ENCODE peak calls at places on chromosomes 16 and 17, in nine cellular contexts. A, B, E, D, O, S, K, C and P are unnamed samples. For H3K36me3, the result is how much of the 10 kb centered on the place peaks cover.

GRCh38 chr16:68412061-68412460 is 36.2 kb downstream of the SMPD3 start:
- DNase-seq in A (no peak), B (no peak), E (no peak), D (no peak), O (no peak), S (no peak), K (peak), C (no peak), P (no peak)

GRCh38 chr17:79905832-79906231 is 66.6 kb upstream of the CBX4 start:
- DNase-seq in A (peak), B (no peak), E (no peak), D (no peak), O (no peak), S (no peak), K (no peak), C (no peak), P (no peak)

GRCh38 chr16:57999366-57999970 is 1.0 kb downstream of the ZNF319 start:
- DNase-seq in A (no peak), B (no peak), E (peak), D (peak), O (peak), S (no peak), K (peak), C (no peak), P (no peak)

GRCh38 chr17:69326302-69327059 is 452 bp downstream of the ABCA5 start:
- DNase-seq in A (peak), B (no peak), E (no peak), D (no peak), O (peak), S (peak), K (no peak), C (no peak), P (no peak)

GRCh38 chr17:43784628-43785101 is 4.4 kb downstream of the CFAP97D1 start:
- DNase-seq in A (peak), B (no peak), E (no peak), D (no peak), O (no peak), S (no peak), K (no peak), C (no peak), P (no peak)

GRCh38 chr16:74522160-74522559 is 84.8 kb downstream of the GLG1 start:
- DNase-seq in A (no peak), B (no peak), E (no peak), D (no peak), O (no peak), S (no peak), K (no peak), C (no peak), P (no peak)

GRCh38 chr16:30567991-30568638 is 3.4 kb downstream of the ZNF688 start:
- DNase-seq in A (peak), B (no peak), E (peak), D (peak), O (no peak), S (no peak), K (no peak), C (no peak), P (no peak)

GRCh38 chr17:45964634-45965033 is 34.4 kb upstream of the STH start:
- DNase-seq in A (no peak), B (no peak), E (no peak), D (no peak), O (no peak), S (no peak), K (no peak), C (no peak), P (no peak)

GRCh38 chr17:57868007-57868774 is 18.3 kb upstream of the MRPS23 start:
- DNase-seq in A (peak), B (peak), E (no peak), D (peak), O (peak), S (peak), K (peak), C (no peak), P (no peak)

GRCh38 chr16:49542391-49542891 is 168.8 kb downstream of the C16orf78 start:
- DNase-seq in A (no peak), B (no peak), E (no peak), D (no peak), O (no peak), S (no peak), K (no peak), C (no peak), P (no peak)

DNA sequence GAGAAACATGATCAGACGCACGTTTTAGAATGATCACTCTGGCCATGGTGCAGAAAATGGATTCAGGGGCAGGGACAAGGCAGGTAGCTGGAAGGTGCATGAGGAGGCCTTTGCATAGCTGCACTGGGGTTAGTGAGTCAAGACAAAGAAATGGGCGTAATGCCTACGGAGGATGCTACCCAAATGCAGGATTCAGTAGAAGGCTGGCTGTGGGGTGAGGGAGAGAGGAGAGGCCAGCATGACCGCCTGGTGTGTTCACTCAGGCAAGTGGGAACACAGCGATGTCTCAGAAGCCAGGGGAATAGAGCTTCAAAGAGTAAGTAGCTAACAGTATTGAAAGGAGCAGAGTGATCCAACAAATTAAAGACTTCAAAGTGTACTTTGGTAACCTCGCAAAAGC is 31.2 kb downstream of the PMP22 start:
- DNase-seq in A (no peak), B (no peak), E (no peak), D (no peak), O (no peak), S (no peak), K (no peak), C (no peak), P (no peak)
- H3K36me3 ChIP-seq in A (under half), B (under half), E (under half), D (under half), O (under half), S (half or more), K (half or more), C (under half), P (half or more)

GRCh38 chr17:64509179-64509578 is 2.4 kb downstream of the CEP95 start:
- DNase-seq in A (no peak), B (no peak), E (no peak), D (no peak), O (no peak), S (no peak), K (no peak), C (no peak), P (no peak)
- H3K36me3 ChIP-seq in A (under half), B (under half), E (under half), D (under half), O (under half), S (under half), K (half or more), C (under half), P (half or more)

GRCh38 chr16:88552166-88552565 is 18.0 kb upstream of the ZC3H18 start:
- DNase-seq in A (no peak), B (no peak), E (no peak), D (no peak), O (no peak), S (no peak), K (no peak), C (no peak), P (no peak)
- H3K36me3 ChIP-seq in A (under half), B (under half), E (under half), D (under half), O (under half), S (under half), K (under half), C (under half), P (under half)

DNA sequence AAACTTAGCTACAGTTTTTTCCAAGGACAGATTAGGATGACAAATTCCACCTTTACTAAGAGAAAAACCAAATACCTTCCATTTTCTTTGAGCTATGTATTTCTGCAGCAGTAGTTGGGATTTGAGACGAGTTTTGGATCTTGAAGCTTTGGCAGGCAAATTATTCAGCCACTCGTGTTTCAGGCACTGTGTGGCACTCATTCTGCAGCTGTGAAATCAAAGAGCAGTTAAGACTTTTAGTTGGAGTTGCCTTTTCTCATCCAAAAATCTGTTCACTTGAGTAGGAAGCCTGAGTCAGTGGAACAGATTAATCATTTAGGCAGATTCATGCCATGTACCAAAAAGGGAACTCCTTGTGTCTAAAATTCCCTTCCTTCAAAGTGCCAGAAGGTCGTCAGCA is 20.0 kb downstream of the ORC6 start:
- DNase-seq in A (no peak), B (no peak), E (no peak), D (no peak), O (no peak), S (no peak), K (no peak), C (no peak), P (no peak)
- H3K36me3 ChIP-seq in A (under half), B (under half), E (under half), D (under half), O (under half), S (under half), K (under half), C (under half), P (under half)

GRCh38 chr17:75490953-75491649 is 24.2 kb downstream of the CASKIN2 start:
- DNase-seq in A (no peak), B (no peak), E (no peak), D (no peak), O (no peak), S (no peak), K (no peak), C (no peak), P (no peak)
- H3K36me3 ChIP-seq in A (under half), B (under half), E (under half), D (under half), O (under half), S (under half), K (half or more), C (under half), P (under half)

DNA sequence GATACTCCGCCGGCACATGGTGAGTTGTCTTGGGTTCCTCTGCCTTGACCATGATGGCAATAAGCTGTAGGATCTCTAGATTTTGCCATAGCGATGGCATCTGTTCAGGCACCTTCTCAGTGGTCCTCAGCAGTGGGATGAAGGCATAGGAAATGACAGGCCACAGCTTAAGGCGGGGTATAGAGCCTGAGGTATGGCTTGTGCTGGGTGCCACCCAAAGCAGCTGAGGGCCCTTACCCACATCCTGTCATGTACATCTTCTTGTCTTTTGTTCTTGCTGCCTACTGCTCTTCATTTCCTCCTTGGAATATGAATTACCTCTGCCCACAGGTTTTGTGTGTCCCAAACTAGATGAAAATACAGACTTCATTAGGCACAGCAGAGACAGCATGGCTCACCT is 29.5 kb downstream of the KAT7 start:
- DNase-seq in A (no peak), B (no peak), E (peak), D (peak), O (no peak), S (no peak), K (no peak), C (no peak), P (no peak)
- H3K36me3 ChIP-seq in A (half or more), B (under half), E (under half), D (under half), O (under half), S (under half), K (half or more), C (under half), P (half or more)

GRCh38 chr17:82080789-82081464 is 15.3 kb upstream of the DUS1L start:
- DNase-seq in A (no peak), B (no peak), E (no peak), D (no peak), O (no peak), S (no peak), K (no peak), C (no peak), P (no peak)
- H3K36me3 ChIP-seq in A (half or more), B (half or more), E (under half), D (under half), O (under half), S (half or more), K (half or more), C (half or more), P (half or more)

DNA sequence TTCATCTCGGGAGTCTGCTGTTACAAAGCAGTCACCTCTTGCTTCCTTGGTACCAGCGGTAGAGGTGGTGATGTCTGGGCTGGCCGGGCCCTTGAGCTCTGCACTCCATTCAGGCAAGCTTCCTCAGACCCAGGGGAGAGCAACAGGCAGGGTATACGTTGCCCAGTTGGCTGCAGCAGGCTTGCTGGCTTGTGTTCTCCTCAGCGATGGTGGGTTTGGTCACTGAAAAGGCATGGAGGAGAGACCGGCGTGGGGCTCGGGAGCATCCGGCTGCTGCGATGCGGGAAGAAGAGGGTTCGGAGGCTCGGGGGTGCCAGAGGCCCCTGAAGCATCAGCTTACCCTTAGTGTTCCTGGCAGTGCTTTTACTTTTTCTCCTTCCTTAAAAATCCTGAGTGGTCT is 25.8 kb downstream of the SAP30BP start:
- DNase-seq in A (no peak), B (no peak), E (no peak), D (no peak), O (no peak), S (no peak), K (no peak), C (no peak), P (no peak)
- H3K36me3 ChIP-seq in A (under half), B (under half), E (under half), D (under half), O (under half), S (under half), K (half or more), C (under half), P (under half)

GRCh38 chr17:41906465-41907184 is 12.1 kb downstream of the ACLY start:
- DNase-seq in A (no peak), B (no peak), E (no peak), D (no peak), O (no peak), S (no peak), K (no peak), C (no peak), P (no peak)

GRCh38 chr17:41910701-41911391 is 7.9 kb downstream of the ACLY start:
- DNase-seq in A (peak), B (no peak), E (no peak), D (no peak), O (no peak), S (no peak), K (no peak), C (no peak), P (no peak)

GRCh38 chr17:41907185-41907556 is 11.6 kb downstream of the ACLY start:
- DNase-seq in A (peak), B (no peak), E (no peak), D (no peak), O (no peak), S (no peak), K (no peak), C (no peak), P (no peak)

GRCh38 chr17:41907633-41908539 is 10.9 kb downstream of the ACLY start:
- DNase-seq in A (no peak), B (no peak), E (no peak), D (no peak), O (peak), S (no peak), K (no peak), C (no peak), P (no peak)

DNA sequence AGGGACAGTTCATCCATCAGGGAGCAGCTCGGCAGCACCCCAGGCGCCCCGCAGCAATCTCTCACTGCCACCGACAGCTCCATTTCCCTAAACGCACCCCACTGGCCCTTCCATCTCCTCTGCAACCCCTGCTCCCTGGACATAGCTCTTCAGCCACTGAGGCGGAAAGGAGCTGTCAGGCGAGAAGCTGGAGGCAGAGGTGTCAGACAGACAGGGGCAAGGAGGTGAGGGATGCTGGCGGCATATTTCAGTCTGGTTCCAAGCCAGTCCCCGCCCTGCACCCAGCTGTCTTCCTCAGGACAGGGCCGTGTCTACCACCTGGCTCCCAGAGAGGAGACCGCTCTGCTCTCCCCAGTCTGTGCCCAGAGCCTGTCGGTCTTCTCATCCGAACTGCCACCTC is 9.7 kb downstream of the ACLY start:
- DNase-seq in A (no peak), B (no peak), E (no peak), D (no peak), O (no peak), S (no peak), K (no peak), C (no peak), P (no peak)
- H3K36me3 ChIP-seq in A (under half), B (half or more), E (half or more), D (under half), O (under half), S (half or more), K (half or more), C (half or more), P (half or more)